ENCODE peak calls at places on chromosomes 5 and 9, in seven cellular contexts. Z, E, M, V, Y, Q and O are unnamed samples.

GRCh38 chr5:15103130-15103529 is 231.6 kb upstream of the ANKH start:
- DNase-seq in Z (no peak), E (no peak), M (no peak), V (no peak), Y (no peak), Q (no peak), O (no peak)

GRCh38 chr5:455806-456205 is 12.8 kb downstream of the EXOC3 start:
- DNase-seq in Z (no peak), E (no peak), M (no peak), V (no peak), Y (no peak), Q (no peak), O (no peak)

GRCh38 chr9:70256123-70256551 is 2.6 kb upstream of the SMC5 start:
- DNase-seq in Z (no peak), E (peak; percentile 61), M (no peak), V (peak; percentile 78), Y (peak; percentile 83), Q (peak; percentile 79), O (peak; percentile 58)

GRCh38 chr9:114008667-114009410 is 69.3 kb downstream of the AMBP start:
- DNase-seq in Z (no peak), E (no peak), M (peak; percentile 7), V (no peak), Y (no peak), Q (no peak), O (no peak)

GRCh38 chr9:28052104-28052503 is 478.8 kb upstream of the C9orf72 start:
- DNase-seq in Z (no peak), E (no peak), M (no peak), V (no peak), Y (no peak), Q (no peak), O (no peak)

GRCh38 chr9:114130141-114130540 is 25.2 kb upstream of the COL27A1 start:
- DNase-seq in Z (no peak), E (no peak), M (no peak), V (no peak), Y (no peak), Q (no peak), O (no peak)

GRCh38 chr5:72093231-72093630 is 14.0 kb upstream of the MAP1B start:
- DNase-seq in Z (no peak), E (no peak), M (no peak), V (peak; percentile 38), Y (peak; percentile 46), Q (peak; percentile 69), O (peak; percentile 61)

GRCh38 chr5:174922955-174923354 is 198.6 kb downstream of the MSX2 start:
- DNase-seq in Z (no peak), E (no peak), M (no peak), V (no peak), Y (no peak), Q (no peak), O (no peak)

GRCh38 chr5:134153241-134153640 is 23.5 kb downstream of the SKP1 start:
- DNase-seq in Z (no peak), E (no peak), M (no peak), V (no peak), Y (no peak), Q (no peak), O (no peak)

GRCh38 chr9:5455181-5455580 is 4.8 kb downstream of the CD274 start:
- DNase-seq in Z (no peak), E (no peak), M (no peak), V (peak; percentile 30), Y (peak; percentile 53), Q (peak; percentile 96), O (peak; percentile 79)

GRCh38 chr5:116668361-116668760 is 93.7 kb upstream of the SEMA6A start:
- DNase-seq in Z (no peak), E (no peak), M (no peak), V (no peak), Y (no peak), Q (peak; percentile 47), O (no peak)

GRCh38 chr5:179192185-179192890 is 132.2 kb downstream of the ZNF354C start:
- DNase-seq in Z (peak; percentile 28), E (no peak), M (no peak), V (no peak), Y (no peak), Q (no peak), O (no peak)

GRCh38 chr5:174731214-174732039 is 7.0 kb downstream of the MSX2 start:
- DNase-seq in Z (no peak), E (no peak), M (no peak), V (no peak), Y (no peak), Q (no peak), O (no peak)

GRCh38 chr5:61139094-61139873 is 23.0 kb downstream of the SMIM15 start:
- DNase-seq in Z (no peak), E (no peak), M (no peak), V (no peak), Y (peak; percentile 15), Q (no peak), O (peak; percentile 17)

GRCh38 chr9:134424818-134425217 is 98.6 kb downstream of the RXRA start:
- DNase-seq in Z (no peak), E (no peak), M (no peak), V (no peak), Y (no peak), Q (no peak), O (no peak)

GRCh38 chr5:82719368-82719767 is 357.8 kb downstream of the TMEM167A start:
- DNase-seq in Z (no peak), E (no peak), M (no peak), V (no peak), Y (peak; percentile 78), Q (peak; percentile 18), O (peak; percentile 25)

GRCh38 chr5:91361055-91361701 is 21.9 kb downstream of the ARRDC3 start:
- DNase-seq in Z (no peak), E (no peak), M (no peak), V (no peak), Y (no peak), Q (no peak), O (no peak)

GRCh38 chr9:122180633-122181032 is 20.9 kb downstream of the MORN5 start:
- DNase-seq in Z (no peak), E (peak; percentile 57), M (no peak), V (peak; percentile 79), Y (peak; percentile 78), Q (peak; percentile 77), O (peak; percentile 87)

GRCh38 chr9:34498511-34498910 is 24.3 kb downstream of the ENHO start:
- DNase-seq in Z (no peak), E (no peak), M (no peak), V (no peak), Y (no peak), Q (no peak), O (no peak)

GRCh38 chr5:139745121-139745799 is 50.3 kb upstream of the PSD2 start:
- DNase-seq in Z (peak; percentile 81), E (no peak), M (peak; percentile 51), V (peak; percentile 60), Y (peak; percentile 54), Q (peak; percentile 59), O (peak; percentile 89)

GRCh38 chr5:38360323-38361061 is 102.1 kb downstream of the EGFLAM start:
- DNase-seq in Z (no peak), E (no peak), M (no peak), V (no peak), Y (no peak), Q (no peak), O (no peak)

GRCh38 chr9:32709871-32710270 is 73.5 kb upstream of the TMEM215 start:
- DNase-seq in Z (no peak), E (no peak), M (no peak), V (no peak), Y (no peak), Q (peak; percentile 23), O (no peak)

DNA sequence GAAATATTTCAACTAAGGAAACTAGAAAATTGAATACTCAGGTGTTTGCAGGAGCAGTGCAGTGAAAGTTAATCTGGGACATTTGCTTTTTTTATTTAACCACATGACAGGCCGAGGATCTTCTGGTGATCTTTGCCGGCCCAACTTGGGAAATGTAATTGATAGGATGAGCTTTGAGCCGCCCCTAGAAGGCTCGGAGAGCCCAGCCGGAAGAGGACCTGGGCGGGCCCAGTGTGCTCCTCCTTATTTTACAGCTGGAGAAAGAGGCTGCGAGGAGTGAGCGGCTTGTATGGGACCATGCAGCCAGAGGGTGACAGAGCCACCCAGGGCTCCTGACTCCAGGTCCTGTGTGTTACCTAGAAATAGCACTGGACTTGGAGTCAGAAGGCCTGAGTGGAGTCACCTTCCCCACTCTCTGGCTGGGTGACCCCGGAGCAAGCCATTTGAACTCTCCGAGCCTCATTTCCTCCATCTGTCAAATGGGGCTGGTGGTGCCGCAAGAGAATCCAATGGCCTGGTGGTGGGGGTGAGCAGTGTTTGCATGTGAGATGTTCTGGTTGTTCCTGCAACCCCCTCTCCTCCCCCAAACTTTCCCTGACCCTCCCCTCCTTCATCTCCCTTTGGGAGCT is 2.5 kb downstream of the PPARGC1B start:
- DNase-seq in Z (peak; percentile 87), E (no peak), M (no peak), V (peak; percentile 38), Y (no peak), Q (no peak), O (peak; percentile 42)
- TF ChIP-seq CTCF in Z (no peak), E (no peak), M (no peak), V (no peak), Y (no peak), Q (no peak), O (no peak)

GRCh38 chr9:128190013-128190412 is 1.4 kb downstream of the CIZ1 start:
- DNase-seq in Z (no peak), E (no peak), M (no peak), V (no peak), Y (no peak), Q (no peak), O (no peak)
- TF ChIP-seq CTCF in Z (no peak), E (no peak), M (no peak), V (no peak), Y (no peak), Q (no peak), O (no peak)

DNA sequence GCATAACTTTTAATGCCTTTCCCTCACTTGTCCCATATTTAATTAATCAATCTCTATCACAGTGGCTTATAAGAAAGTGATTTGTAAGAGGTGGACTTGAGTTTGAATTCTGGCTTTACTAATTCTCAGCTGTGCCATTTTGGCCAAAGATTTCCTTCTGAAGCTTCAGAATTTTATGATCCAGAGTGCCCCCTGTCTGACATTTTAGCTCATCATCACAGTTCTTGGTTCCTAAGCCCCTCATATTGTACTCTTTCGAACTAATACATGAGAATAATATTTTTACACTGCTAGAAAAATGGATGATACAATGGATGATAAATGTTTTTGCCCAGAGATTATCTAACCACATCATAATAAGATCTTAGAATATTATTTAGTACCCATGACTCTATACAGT is 1014.1 kb downstream of the PTPRD start:
- DNase-seq in Z (no peak), E (no peak), M (no peak), V (no peak), Y (no peak), Q (no peak), O (no peak)
- TF ChIP-seq CTCF in Z (no peak), E (no peak), M (no peak), V (no peak), Y (no peak), Q (no peak), O (no peak)

GRCh38 chr5:56838409-56839039 is 23.2 kb downstream of the MAP3K1 start:
- DNase-seq in Z (no peak), E (peak; percentile 26), M (no peak), V (peak; percentile 42), Y (peak; percentile 79), Q (peak; percentile 65), O (peak; percentile 78)
- TF ChIP-seq CTCF in Z (peak; percentile 62), E (peak; percentile 51), M (no peak), V (peak; percentile 67), Y (peak; percentile 49), Q (peak; percentile 52), O (peak; percentile 54)

GRCh38 chr9:69157751-69158466 is 16.2 kb upstream of the TJP2 start:
- DNase-seq in Z (no peak), E (peak; percentile 46), M (no peak), V (peak; percentile 38), Y (peak; percentile 33), Q (no peak), O (peak; percentile 58)
- TF ChIP-seq CTCF in Z (no peak), E (peak; percentile 26), M (no peak), V (peak; percentile 26), Y (peak; percentile 34), Q (peak; percentile 36), O (peak; percentile 23)

GRCh38 chr5:149667084-149667826 is 62.9 kb upstream of the PPARGC1B start:
- DNase-seq in Z (no peak), E (no peak), M (no peak), V (peak; percentile 54), Y (peak; percentile 40), Q (peak; percentile 23), O (peak; percentile 40)
- TF ChIP-seq CTCF in Z (peak; percentile 83), E (peak; percentile 79), M (peak; percentile 94), V (peak; percentile 88), Y (peak; percentile 88), Q (peak; percentile 64), O (peak; percentile 84)